ENCODE peak calls at places on chromosomes 3 and 15, in four cellular contexts. R is heart right ventricle; A is activated gamma-delta T cell treated with Interleukin-2 at 50 U/mL for 16 hours; X is stimulated activated CD4-positive, alpha-beta T cell treated with anti-CD3 and anti-CD28 coated beads, Interleukin-12 subunit alpha, Interleukin-12 subunit beta, amount 100 ng/mL, for 48 hours. M is an unnamed sample.

GRCh38 chr3:78820497-78820896 is 947.3 kb downstream of the ROBO1 start:
- DNase-seq in A (no peak), X (no peak), R (no peak), M (no peak)

GRCh38 chr3:14391033-14391432 is 11.4 kb upstream of the SLC6A6 start:
- DNase-seq in A (no peak), R (no peak), X (no peak), M (no peak)

GRCh38 chr3:159872374-159873109 is 116.1 kb upstream of the IL12A start:
- DNase-seq in A (no peak), R (no peak), X (no peak), M (no peak)

GRCh38 chr3:11480663-11481298 is 162.9 kb downstream of the VGLL4 start:
- DNase-seq in X (no peak), A (no peak), R (no peak), M (no peak)

GRCh38 chr3:41297750-41298149 is 98.4 kb downstream of the CTNNB1 start:
- DNase-seq in A (no peak), R (no peak), X (no peak), M (no peak)

GRCh38 chr3:82114589-82114988 is 353.1 kb upstream of the GBE1 start:
- DNase-seq in R (no peak), A (no peak), X (no peak), M (no peak)

GRCh38 chr3:111252795-111253194 is 181.2 kb downstream of the NECTIN3 start:
- DNase-seq in X (no peak), A (no peak), R (no peak), M (no peak)

GRCh38 chr15:97030251-97030650 is 699.8 kb downstream of the NR2F2 start:
- DNase-seq in R (no peak), A (no peak), X (no peak), M (no peak)

GRCh38 chr3:43728947-43729346 is 38.2 kb downstream of the ABHD5 start:
- DNase-seq in X (no peak), R (no peak), A (no peak), M (no peak)

GRCh38 chr3:146550743-146551510 is 6.5 kb upstream of the PLSCR1 start:
- DNase-seq in X (no peak), R (no peak), A (no peak), M (no peak)

GRCh38 chr3:156750191-156750873 is 75.8 kb upstream of the LEKR1 start:
- DNase-seq in R (no peak), A (no peak), X (no peak), M (no peak)

GRCh38 chr15:23073890-23074631 is 34.7 kb upstream of the TUBGCP5 start:
- DNase-seq in A (no peak), X (no peak), R (no peak), M (no peak)

GRCh38 chr3:43362183-43362582 is 75.8 kb downstream of the SNRK start:
- DNase-seq in R (no peak), A (no peak), X (no peak), M (no peak)

GRCh38 chr15:72116680-72117447 is 1.1 kb downstream of the MYO9A start:
- DNase-seq in A (no peak), X (peak), R (no peak), M (no peak)

GRCh38 chr3:194854290-194855024 is 168.8 kb downstream of the FAM43A start:
- DNase-seq in R (no peak), X (no peak), A (no peak), M (no peak)

GRCh38 chr15:64622410-64623260 is 152.8 kb downstream of the RBPMS2 start:
- DNase-seq in R (no peak), X (no peak), A (peak), M (peak)

GRCh38 chr3:184795493-184796198 is 16.3 kb upstream of the VPS8 start:
- DNase-seq in R (no peak), X (no peak), A (no peak), M (no peak)

GRCh38 chr3:187520027-187520945 is 149.9 kb downstream of the SST start:
- DNase-seq in X (no peak), A (no peak), R (peak), M (no peak)

GRCh38 chr3:192901435-192901834 is 16.2 kb downstream of the MB21D2 start:
- DNase-seq in A (no peak), X (no peak), R (no peak), M (no peak)

GRCh38 chr3:178381971-178382370 is 154.3 kb upstream of the KCNMB2 start:
- DNase-seq in R (no peak), X (no peak), A (no peak), M (no peak)

GRCh38 chr3:107468782-107469181 is 54.0 kb upstream of the BBX start:
- DNase-seq in X (no peak), A (no peak), R (no peak), M (no peak)

GRCh38 chr3:114900908-114901307 is 246.2 kb downstream of the ZBTB20 start:
- DNase-seq in R (no peak), A (no peak), X (no peak), M (no peak)

GRCh38 chr15:74434260-74434915 is 630 bp upstream of the SEMA7A start:
- DNase-seq in X (no peak), R (no peak), A (no peak), M (no peak)

GRCh38 chr15:63503739-63504246 is 600 bp upstream of the USP3 start:
- DNase-seq in R (no peak), A (peak), X (peak), M (no peak)

GRCh38 chr3:195352895-195353488 is 82.0 kb upstream of the XXYLT1 start:
- DNase-seq in X (no peak), A (no peak), R (no peak), M (no peak)

GRCh38 chr3:116037954-116038911 is 407.1 kb downstream of the LSAMP start:
- DNase-seq in X (no peak), R (no peak), A (no peak), M (no peak)

GRCh38 chr15:65964792-65965433 is 95.6 kb downstream of the RAB11A start:
- DNase-seq in R (no peak), X (no peak), A (no peak), M (no peak)

GRCh38 chr3:124867511-124867910 is 19.7 kb downstream of the ITGB5 start:
- DNase-seq in X (no peak), R (no peak), A (no peak), M (no peak)

GRCh38 chr3:112124901-112125607 is 8.0 kb downstream of the GCSAM start:
- DNase-seq in A (no peak), R (no peak), X (no peak), M (no peak)

GRCh38 chr3:50574280-50574831 is 5.0 kb downstream of the HEMK1 start:
- DNase-seq in X (no peak), R (no peak), A (no peak), M (peak)

GRCh38 chr3:133592843-133593242 is 19.4 kb downstream of the CDV3 start:
- DNase-seq in R (no peak), A (no peak), X (no peak), M (no peak)

GRCh38 chr3:71662056-71662455 is 63.1 kb downstream of the EIF4E3 start:
- DNase-seq in X (no peak), R (no peak), A (no peak), M (no peak)

GRCh38 chr3:16406175-16406574 is 107.3 kb downstream of the RFTN1 start:
- DNase-seq in X (no peak), R (no peak), A (no peak), M (no peak)

GRCh38 chr15:57923750-57924149 is 141.8 kb downstream of the ALDH1A2 start:
- DNase-seq in R (no peak), X (no peak), A (no peak), M (no peak)

GRCh38 chr15:35054380-35054779 is 30.7 kb downstream of the NANOGP8 start:
- DNase-seq in X (no peak), A (no peak), R (no peak), M (no peak)

GRCh38 chr3:54211097-54211496 is 88.7 kb downstream of the CACNA2D3 start:
- DNase-seq in R (no peak), X (no peak), A (no peak), M (no peak)

GRCh38 chr3:85081191-85081895 is 122.6 kb downstream of the CADM2 start:
- DNase-seq in R (no peak), X (no peak), A (no peak), M (no peak)

GRCh38 chr15:75154461-75155062 is 47.1 kb upstream of the C15orf39 start:
- DNase-seq in A (no peak), X (no peak), R (no peak), M (no peak)

GRCh38 chr15:88635343-88635742 is 3.5 kb upstream of the ISG20 start:
- DNase-seq in A (peak), R (no peak), X (no peak), M (no peak)